ENCODE peak calls at places on chromosomes 4 and X, in five cellular contexts. D is H1, W is GM12878, T is HEK293T, P is HepG2. U is an unnamed sample.

GRCh38 chr4:103372002-103372558 is 173.9 kb upstream of the CENPE start:
- DNase-seq in P (no peak), T (no peak), D (no peak), W (no peak), U (no peak)

GRCh38 chrX:53171356-53171755 is 53.7 kb downstream of the KDM5C start:
- DNase-seq in D (no peak), T (no peak), P (no peak), W (no peak), U (no peak)

GRCh38 chrX:14673764-14674163 is 144.4 kb downstream of the GLRA2 start:
- DNase-seq in P (peak; percentile 39), D (no peak), W (peak; percentile 70), T (peak; percentile 21), U (no peak)

GRCh38 chr4:87130985-87131753 is 89.2 kb downstream of the KLHL8 start:
- DNase-seq in D (no peak), W (no peak), P (no peak), T (no peak), U (no peak)

GRCh38 chr4:69858683-69859082 is 1.3 kb downstream of the SULT1E1 start:
- DNase-seq in D (no peak), P (no peak), W (no peak), T (no peak), U (no peak)

GRCh38 chr4:2735869-2736268 is 20.3 kb downstream of the TNIP2 start:
- DNase-seq in D (no peak), W (no peak), T (no peak), P (no peak), U (no peak)

GRCh38 chr4:103204114-103204513 is 6.0 kb upstream of the CENPE start:
- DNase-seq in W (no peak), D (no peak), P (peak; percentile 13), T (no peak), U (no peak)

GRCh38 chr4:71184195-71184781 is 154.5 kb upstream of the SLC4A4 start:
- DNase-seq in T (peak; percentile 53), W (peak; percentile 13), P (peak; percentile 31), D (no peak), U (no peak)

GRCh38 chrX:40877869-40878268 is 142.5 kb upstream of the MED14 start:
- DNase-seq in D (no peak), W (no peak), T (no peak), P (peak; percentile 8), U (no peak)

GRCh38 chrX:42615161-42615563 is 162.8 kb downstream of the PPP1R2C start:
- DNase-seq in D (no peak), P (no peak), W (no peak), T (no peak), U (peak; percentile 58)

GRCh38 chr4:124468360-124468759 is 244.2 kb downstream of the ANKRD50 start:
- DNase-seq in W (no peak), P (no peak), T (no peak), D (no peak), U (no peak)

GRCh38 chr4:98758182-98758581 is 99.8 kb upstream of the TSPAN5 start:
- DNase-seq in P (no peak), T (no peak), D (no peak), W (no peak), U (no peak)

GRCh38 chr4:155271557-155271956 is 63.1 kb downstream of the NPY2R start:
- DNase-seq in D (no peak), P (no peak), W (no peak), T (no peak), U (no peak)

GRCh38 chrX:154349979-154350378 is 24.5 kb downstream of the FLNA start:
- DNase-seq in T (no peak), W (no peak), P (no peak), D (no peak), U (no peak)

GRCh38 chr4:47145630-47146029 is 114.3 kb downstream of the GABRB1 start:
- DNase-seq in T (no peak), D (no peak), P (peak; percentile 1), W (peak; percentile 41), U (no peak)

GRCh38 chr4:131613824-131614216 is 1535.3 kb upstream of the PCDH10 start:
- DNase-seq in T (no peak), W (peak; percentile 7), P (no peak), D (no peak), U (no peak)

GRCh38 chrX:151396042-151396826 is 772 bp upstream of the VMA21 start:
- DNase-seq in P (peak; percentile 49), D (no peak), W (peak; percentile 2), T (no peak), U (no peak)

GRCh38 chr4:119543187-119543586 is 85.4 kb downstream of the PDE5A start:
- DNase-seq in D (no peak), P (peak; percentile 52), W (no peak), T (no peak), U (no peak)
- TF ChIP-seq SUZ12 in D (no peak), P (no peak), W (no peak), T (no peak), U (no peak)

GRCh38 chrX:19723427-19723826 is 164.0 kb downstream of the SH3KBP1 start:
- DNase-seq in P (no peak), W (no peak), T (no peak), D (no peak), U (no peak)
- TF ChIP-seq SUZ12 in P (no peak), W (no peak), T (no peak), D (no peak), U (no peak)

GRCh38 chr4:30103455-30103854 is 616.7 kb upstream of the PCDH7 start:
- DNase-seq in P (no peak), W (no peak), D (no peak), T (no peak), U (no peak)
- TF ChIP-seq SUZ12 in P (no peak), W (no peak), D (no peak), T (no peak), U (no peak)

GRCh38 chrX:103688949-103689348 is 2.5 kb upstream of the MORF4L2 start:
- DNase-seq in W (no peak), D (no peak), P (peak; percentile 21), T (peak; percentile 49), U (no peak)

GRCh38 chrX:103687073-103687695 is 685 bp upstream of the MORF4L2 start:
- DNase-seq in D (no peak), T (peak; percentile 73), P (no peak), W (no peak), U (no peak)

GRCh38 chrX:103687696-103688191 is 1.2 kb upstream of the MORF4L2 start:
- DNase-seq in T (peak; percentile 68), W (peak; percentile 37), P (peak; percentile 67), D (peak; percentile 34), U (peak; percentile 76)

GRCh38 chrX:103686199-103687072 is at the start of gene MORF4L2:
- DNase-seq in W (peak; percentile 95), P (peak; percentile 96), T (peak; percentile 91), D (peak; percentile 90), U (peak; percentile 93)

DNA sequence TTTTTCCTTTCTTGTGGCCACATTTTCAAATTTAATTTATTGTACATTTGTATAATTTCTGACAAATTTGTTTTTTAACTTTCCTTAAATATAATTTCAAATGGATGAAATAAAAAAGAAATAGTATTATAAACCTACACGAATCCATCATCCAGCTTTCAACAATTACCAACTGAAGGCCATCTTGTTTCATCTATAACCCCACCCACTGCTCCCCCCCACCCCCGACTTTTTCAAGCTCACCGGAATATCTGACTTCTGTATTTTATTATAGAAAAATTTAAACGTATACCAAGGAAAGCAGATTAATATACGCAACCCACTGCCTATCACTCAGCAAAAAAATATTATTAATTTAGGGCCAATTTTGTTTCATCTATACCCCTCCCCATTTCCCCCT is 1.1 kb downstream of the MORF4L2 start:
- DNase-seq in D (no peak), W (no peak), P (no peak), T (no peak), U (no peak)
- TF ChIP-seq SUZ12 in D (no peak), W (no peak), P (no peak), T (no peak), U (no peak)

GRCh38 chrX:72713130-72713529 is 976 bp downstream of the PHKA1 start:
- DNase-seq in P (no peak), D (no peak), W (no peak), T (no peak), U (no peak)

GRCh38 chrX:72714471-72714916 is 388 bp upstream of the PHKA1 start:
- DNase-seq in D (peak; percentile 9), T (peak; percentile 42), W (no peak), P (peak; percentile 12), U (peak; percentile 42)

GRCh38 chrX:72716766-72717165 is 2.7 kb upstream of the PHKA1 start:
- DNase-seq in D (no peak), T (no peak), W (no peak), P (peak; percentile 1), U (no peak)

GRCh38 chrX:72715546-72715945 is 1.4 kb upstream of the PHKA1 start:
- DNase-seq in W (no peak), T (no peak), D (no peak), P (no peak), U (no peak)

GRCh38 chrX:72712094-72712755 is 1.9 kb downstream of the PHKA1 start:
- DNase-seq in P (no peak), D (no peak), T (peak; percentile 12), W (no peak), U (no peak)
- TF ChIP-seq SUZ12 in P (no peak), D (no peak), T (no peak), W (no peak), U (no peak)

DNA sequence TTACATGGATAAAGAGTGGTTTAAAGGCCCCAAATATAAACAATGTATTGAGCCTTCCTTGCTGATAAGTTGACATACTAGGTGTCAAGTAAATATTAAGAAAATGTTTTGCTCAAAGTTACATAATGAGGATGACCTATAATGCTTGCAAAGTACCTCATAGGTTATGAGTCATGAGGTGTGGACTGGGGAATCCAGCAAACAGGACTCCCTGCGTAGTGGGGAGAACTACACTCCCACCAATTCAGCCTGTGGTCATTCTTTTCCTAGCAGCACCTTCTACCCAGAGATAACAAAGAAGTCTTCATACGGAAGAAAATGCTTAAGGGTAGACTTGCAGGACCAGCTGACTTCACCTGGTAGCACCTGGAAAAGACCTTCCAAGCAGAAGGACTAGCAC is 418.9 kb upstream of the CPEB2 start:
- DNase-seq in W (no peak), T (no peak), P (no peak), D (no peak), U (no peak)
- TF ChIP-seq SUZ12 in W (no peak), T (no peak), P (no peak), D (no peak), U (no peak)

GRCh38 chr4:128853741-128854140 is 44.2 kb downstream of the JADE1 start:
- DNase-seq in P (no peak), D (no peak), W (no peak), T (no peak), U (no peak)
- TF ChIP-seq SUZ12 in P (no peak), D (no peak), W (no peak), T (no peak), U (no peak)

GRCh38 chr4:176889776-176890175 is 97.1 kb upstream of the VEGFC start:
- DNase-seq in T (no peak), P (no peak), W (no peak), D (no peak), U (no peak)
- TF ChIP-seq SUZ12 in T (no peak), P (no peak), W (no peak), D (no peak), U (no peak)

GRCh38 chr4:56049428-56050212 is 100.9 kb downstream of the CEP135 start:
- DNase-seq in W (no peak), D (peak; percentile 21), T (peak; percentile 32), P (no peak), U (peak; percentile 25)
- TF ChIP-seq SUZ12 in W (no peak), D (no peak), T (no peak), P (no peak), U (no peak)